ENCODE peak calls at places on chromosomes 5 and 9, in six cellular contexts. One of them, this sample, is unnamed.

GRCh38 chr5:124602925-124603650 is 143.4 kb downstream of the ZNF608 start:
- DNase-seq in thyroid gland: no peak
- DNase-seq in aorta: no peak
- DNase-seq in ureter: no peak
- DNase-seq in stimulated activated CD4-positive, alpha-beta T cell treated with anti-CD3 and anti-CD28 coated beads, Interleukin-15, amount 100 ng/mL, for 24 hours: no peak
- DNase-seq in ecto neural progenitor cell: no peak
- DNase-seq in this sample: no peak

GRCh38 chr9:120099064-120099463 is 480.9 kb downstream of the CDK5RAP2 start:
- DNase-seq in ureter: no peak
- DNase-seq in thyroid gland: no peak
- DNase-seq in aorta: no peak
- DNase-seq in ecto neural progenitor cell: no peak
- DNase-seq in stimulated activated CD4-positive, alpha-beta T cell treated with anti-CD3 and anti-CD28 coated beads, Interleukin-15, amount 100 ng/mL, for 24 hours: no peak
- DNase-seq in this sample: peak

GRCh38 chr5:124819201-124819600 is 72.8 kb upstream of the ZNF608 start:
- DNase-seq in ureter: no peak
- DNase-seq in stimulated activated CD4-positive, alpha-beta T cell treated with anti-CD3 and anti-CD28 coated beads, Interleukin-15, amount 100 ng/mL, for 24 hours: no peak
- DNase-seq in ecto neural progenitor cell: no peak
- DNase-seq in thyroid gland: no peak
- DNase-seq in aorta: no peak
- DNase-seq in this sample: no peak

GRCh38 chr5:80656425-80656824 is 1.6 kb upstream of the DHFR start:
- DNase-seq in stimulated activated CD4-positive, alpha-beta T cell treated with anti-CD3 and anti-CD28 coated beads, Interleukin-15, amount 100 ng/mL, for 24 hours: no peak
- DNase-seq in ecto neural progenitor cell: no peak
- DNase-seq in ureter: no peak
- DNase-seq in aorta: no peak
- DNase-seq in thyroid gland: no peak
- DNase-seq in this sample: no peak

GRCh38 chr9:129972816-129973215 is 70.2 kb downstream of the FNBP1 start:
- DNase-seq in ecto neural progenitor cell: no peak
- DNase-seq in stimulated activated CD4-positive, alpha-beta T cell treated with anti-CD3 and anti-CD28 coated beads, Interleukin-15, amount 100 ng/mL, for 24 hours: no peak
- DNase-seq in aorta: no peak
- DNase-seq in thyroid gland: no peak
- DNase-seq in ureter: no peak
- DNase-seq in this sample: no peak

GRCh38 chr5:33806736-33807442 is 84.9 kb downstream of the ADAMTS12 start:
- DNase-seq in aorta: no peak
- DNase-seq in ecto neural progenitor cell: no peak
- DNase-seq in stimulated activated CD4-positive, alpha-beta T cell treated with anti-CD3 and anti-CD28 coated beads, Interleukin-15, amount 100 ng/mL, for 24 hours: no peak
- DNase-seq in ureter: no peak
- DNase-seq in thyroid gland: no peak
- DNase-seq in this sample: no peak

GRCh38 chr5:139664273-139664693 is 16.1 kb downstream of the CXXC5 start:
- DNase-seq in aorta: no peak
- DNase-seq in stimulated activated CD4-positive, alpha-beta T cell treated with anti-CD3 and anti-CD28 coated beads, Interleukin-15, amount 100 ng/mL, for 24 hours: no peak
- DNase-seq in thyroid gland: no peak
- DNase-seq in ecto neural progenitor cell: no peak
- DNase-seq in ureter: no peak
- DNase-seq in this sample: no peak

GRCh38 chr5:146428658-146429057 is 18.5 kb upstream of the TCERG1 start:
- DNase-seq in thyroid gland: no peak
- DNase-seq in ureter: no peak
- DNase-seq in stimulated activated CD4-positive, alpha-beta T cell treated with anti-CD3 and anti-CD28 coated beads, Interleukin-15, amount 100 ng/mL, for 24 hours: no peak
- DNase-seq in aorta: no peak
- DNase-seq in ecto neural progenitor cell: no peak
- DNase-seq in this sample: no peak

GRCh38 chr9:101369286-101369685 is 15.5 kb downstream of the BAAT start:
- DNase-seq in thyroid gland: no peak
- DNase-seq in ecto neural progenitor cell: no peak
- DNase-seq in ureter: no peak
- DNase-seq in stimulated activated CD4-positive, alpha-beta T cell treated with anti-CD3 and anti-CD28 coated beads, Interleukin-15, amount 100 ng/mL, for 24 hours: no peak
- DNase-seq in aorta: no peak
- DNase-seq in this sample: no peak

GRCh38 chr5:55407059-55407684 is 99.4 kb downstream of the MTREX start:
- DNase-seq in ureter: no peak
- DNase-seq in stimulated activated CD4-positive, alpha-beta T cell treated with anti-CD3 and anti-CD28 coated beads, Interleukin-15, amount 100 ng/mL, for 24 hours: no peak
- DNase-seq in thyroid gland: no peak
- DNase-seq in ecto neural progenitor cell: no peak
- DNase-seq in aorta: no peak
- DNase-seq in this sample: no peak

GRCh38 chr9:94870465-94870792 is 143.9 kb downstream of the AOPEP start:
- DNase-seq in stimulated activated CD4-positive, alpha-beta T cell treated with anti-CD3 and anti-CD28 coated beads, Interleukin-15, amount 100 ng/mL, for 24 hours: no peak
- DNase-seq in aorta: no peak
- DNase-seq in thyroid gland: no peak
- DNase-seq in ureter: no peak
- DNase-seq in ecto neural progenitor cell: no peak
- DNase-seq in this sample: no peak

GRCh38 chr9:3007331-3007730 is 163.4 kb upstream of the PUM3 start:
- DNase-seq in ecto neural progenitor cell: no peak
- DNase-seq in stimulated activated CD4-positive, alpha-beta T cell treated with anti-CD3 and anti-CD28 coated beads, Interleukin-15, amount 100 ng/mL, for 24 hours: no peak
- DNase-seq in thyroid gland: no peak
- DNase-seq in ureter: no peak
- DNase-seq in aorta: no peak
- DNase-seq in this sample: peak

GRCh38 chr9:112274600-112274999 is 58.8 kb downstream of the PTBP3 start:
- DNase-seq in stimulated activated CD4-positive, alpha-beta T cell treated with anti-CD3 and anti-CD28 coated beads, Interleukin-15, amount 100 ng/mL, for 24 hours: no peak
- DNase-seq in ecto neural progenitor cell: no peak
- DNase-seq in ureter: no peak
- DNase-seq in aorta: no peak
- DNase-seq in thyroid gland: no peak
- DNase-seq in this sample: no peak

GRCh38 chr9:120014751-120015235 is 565.2 kb downstream of the CDK5RAP2 start:
- DNase-seq in ecto neural progenitor cell: no peak
- DNase-seq in stimulated activated CD4-positive, alpha-beta T cell treated with anti-CD3 and anti-CD28 coated beads, Interleukin-15, amount 100 ng/mL, for 24 hours: no peak
- DNase-seq in aorta: no peak
- DNase-seq in ureter: no peak
- DNase-seq in thyroid gland: no peak
- DNase-seq in this sample: peak

GRCh38 chr5:136886623-136887022 is 521.3 kb upstream of the TRPC7 start:
- DNase-seq in thyroid gland: no peak
- DNase-seq in stimulated activated CD4-positive, alpha-beta T cell treated with anti-CD3 and anti-CD28 coated beads, Interleukin-15, amount 100 ng/mL, for 24 hours: no peak
- DNase-seq in aorta: no peak
- DNase-seq in ecto neural progenitor cell: no peak
- DNase-seq in ureter: no peak
- DNase-seq in this sample: no peak

GRCh38 chr9:89719202-89719601 is 114.4 kb downstream of the GADD45G start:
- DNase-seq in stimulated activated CD4-positive, alpha-beta T cell treated with anti-CD3 and anti-CD28 coated beads, Interleukin-15, amount 100 ng/mL, for 24 hours: no peak
- DNase-seq in aorta: no peak
- DNase-seq in thyroid gland: no peak
- DNase-seq in ecto neural progenitor cell: no peak
- DNase-seq in ureter: no peak
- DNase-seq in this sample: peak

GRCh38 chr5:169164481-169164925 is 136.4 kb downstream of the SLIT3 start:
- DNase-seq in ecto neural progenitor cell: peak
- DNase-seq in aorta: no peak
- DNase-seq in thyroid gland: no peak
- DNase-seq in ureter: peak
- DNase-seq in stimulated activated CD4-positive, alpha-beta T cell treated with anti-CD3 and anti-CD28 coated beads, Interleukin-15, amount 100 ng/mL, for 24 hours: no peak
- DNase-seq in this sample: peak

GRCh38 chr9:131677445-131678180 is 62.3 kb downstream of the RAPGEF1 start:
- DNase-seq in aorta: no peak
- DNase-seq in stimulated activated CD4-positive, alpha-beta T cell treated with anti-CD3 and anti-CD28 coated beads, Interleukin-15, amount 100 ng/mL, for 24 hours: no peak
- DNase-seq in ecto neural progenitor cell: no peak
- DNase-seq in ureter: no peak
- DNase-seq in thyroid gland: no peak
- DNase-seq in this sample: peak

GRCh38 chr5:73528248-73528647 is 30.0 kb downstream of the BTF3 start:
- DNase-seq in ureter: no peak
- DNase-seq in stimulated activated CD4-positive, alpha-beta T cell treated with anti-CD3 and anti-CD28 coated beads, Interleukin-15, amount 100 ng/mL, for 24 hours: no peak
- DNase-seq in ecto neural progenitor cell: no peak
- DNase-seq in thyroid gland: no peak
- DNase-seq in aorta: no peak
- DNase-seq in this sample: no peak

GRCh38 chr5:79329453-79329852 is 93.5 kb downstream of the JMY start:
- DNase-seq in ureter: no peak
- DNase-seq in thyroid gland: no peak
- DNase-seq in stimulated activated CD4-positive, alpha-beta T cell treated with anti-CD3 and anti-CD28 coated beads, Interleukin-15, amount 100 ng/mL, for 24 hours: no peak
- DNase-seq in ecto neural progenitor cell: no peak
- DNase-seq in aorta: no peak
- DNase-seq in this sample: no peak

GRCh38 chr9:83299556-83299955 is 236.6 kb upstream of the RASEF start:
- DNase-seq in ecto neural progenitor cell: no peak
- DNase-seq in stimulated activated CD4-positive, alpha-beta T cell treated with anti-CD3 and anti-CD28 coated beads, Interleukin-15, amount 100 ng/mL, for 24 hours: no peak
- DNase-seq in thyroid gland: no peak
- DNase-seq in aorta: no peak
- DNase-seq in ureter: no peak
- DNase-seq in this sample: peak

GRCh38 chr5:160979356-160979755 is 127.3 kb upstream of the ATP10B start:
- DNase-seq in ecto neural progenitor cell: no peak
- DNase-seq in stimulated activated CD4-positive, alpha-beta T cell treated with anti-CD3 and anti-CD28 coated beads, Interleukin-15, amount 100 ng/mL, for 24 hours: no peak
- DNase-seq in ureter: no peak
- DNase-seq in aorta: no peak
- DNase-seq in thyroid gland: no peak
- DNase-seq in this sample: no peak

GRCh38 chr9:137314561-137315560 is 12.8 kb upstream of the NRARP start:
- DNase-seq in aorta: peak
- DNase-seq in ecto neural progenitor cell: peak
- DNase-seq in stimulated activated CD4-positive, alpha-beta T cell treated with anti-CD3 and anti-CD28 coated beads, Interleukin-15, amount 100 ng/mL, for 24 hours: no peak
- DNase-seq in thyroid gland: no peak
- DNase-seq in ureter: no peak
- DNase-seq in this sample: peak